ENCODE peak calls at places on chromosome 7, in seven cellular contexts. B is astrocyte of the spinal cord; S is activated B cell treated with CpG ODN at 0.5 μM for 24 hours; Y is IMR-90; E is ovary; P is CD8-positive, alpha-beta T cell; O is endothelial cell of umbilical vein. K is an unnamed sample.

GRCh38 chr7:51269321-51269720 is 47.3 kb downstream of the COBL start:
- DNase-seq in Y (no peak), S (no peak), B (no peak), E (no peak), O (no peak), P (no peak), K (no peak)

GRCh38 chr7:102065226-102065625 is 221.4 kb upstream of the SH2B2 start:
- DNase-seq in O (no peak), Y (no peak), E (no peak), P (no peak), S (no peak), B (no peak), K (no peak)

GRCh38 chr7:1340031-1340430 is 107.4 kb downstream of the UNCX start:
- DNase-seq in B (no peak), E (no peak), S (no peak), O (no peak), P (no peak), Y (no peak), K (no peak)

GRCh38 chr7:101664390-101664789 is 35.3 kb upstream of the MYL10 start:
- DNase-seq in E (no peak), O (no peak), B (no peak), P (no peak), Y (no peak), S (no peak), K (no peak)

GRCh38 chr7:132216847-132217246 is 359.4 kb downstream of the PLXNA4 start:
- DNase-seq in E (no peak), O (no peak), P (no peak), Y (no peak), B (no peak), S (no peak), K (no peak)

GRCh38 chr7:712601-713457 is 13.7 kb upstream of the DNAAF5 start:
- DNase-seq in O (no peak), Y (no peak), P (no peak), B (no peak), S (no peak), E (peak), K (no peak)

GRCh38 chr7:12389089-12389700 is 14.5 kb downstream of the VWDE start:
- DNase-seq in S (no peak), Y (peak), O (peak), P (peak), E (no peak), B (peak), K (no peak)

GRCh38 chr7:107678110-107678753 is 17.6 kb downstream of the SLC26A4 start:
- DNase-seq in B (no peak), S (no peak), P (no peak), O (no peak), E (no peak), Y (no peak), K (no peak)

GRCh38 chr7:31917256-31917655 is 153.0 kb downstream of the PDE1C start:
- DNase-seq in Y (peak), O (no peak), S (no peak), B (peak), E (no peak), P (no peak), K (no peak)

GRCh38 chr7:137547477-137547876 is 203.9 kb upstream of the PTN start:
- DNase-seq in S (no peak), Y (peak), O (no peak), P (no peak), B (no peak), E (no peak), K (no peak)

GRCh38 chr7:83173664-83174063 is 11.0 kb upstream of the PCLO start:
- DNase-seq in Y (no peak), O (no peak), B (no peak), E (no peak), S (no peak), P (no peak), K (no peak)

GRCh38 chr7:41222704-41223103 is 480.2 kb downstream of the INHBA start:
- DNase-seq in S (no peak), O (peak), P (no peak), E (no peak), Y (peak), B (peak), K (no peak)

GRCh38 chr7:90212149-90212495 is 582 bp downstream of the STEAP2 start:
- DNase-seq in S (no peak), E (no peak), B (peak), O (no peak), Y (no peak), P (no peak), K (no peak)

GRCh38 chr7:88401009-88401623 is 94.4 kb upstream of the STEAP4 start:
- DNase-seq in O (peak), B (no peak), S (no peak), Y (no peak), P (no peak), E (no peak), K (no peak)

GRCh38 chr7:158443688-158444483 is 143.7 kb downstream of the PTPRN2 start:
- DNase-seq in P (no peak), O (no peak), E (no peak), S (no peak), B (no peak), Y (no peak), K (no peak)

GRCh38 chr7:81611040-81611439 is 158.8 kb downstream of the HGF start:
- DNase-seq in O (no peak), Y (no peak), S (no peak), B (no peak), E (no peak), P (no peak), K (no peak)

GRCh38 chr7:111953611-111954010 is 252.6 kb downstream of the DOCK4 start:
- DNase-seq in O (no peak), E (no peak), P (no peak), Y (no peak), B (no peak), S (no peak), K (no peak)

GRCh38 chr7:86989407-86989806 is 70.0 kb downstream of the ELAPOR2 start:
- DNase-seq in P (no peak), O (no peak), B (no peak), S (no peak), Y (no peak), E (no peak), K (no peak)

GRCh38 chr7:8217200-8218068 is 44.5 kb downstream of the ICA1 start:
- DNase-seq in Y (peak), E (no peak), B (peak), P (peak), O (peak), S (no peak), K (no peak)

GRCh38 chr7:81604808-81605174 is 165.1 kb downstream of the HGF start:
- DNase-seq in P (no peak), E (no peak), S (no peak), B (no peak), Y (no peak), O (no peak), K (no peak)

GRCh38 chr7:38975944-38976392 is 1.7 kb upstream of the POU6F2 start:
- DNase-seq in Y (no peak), O (no peak), P (no peak), E (peak), B (no peak), S (no peak), K (no peak)

GRCh38 chr7:89002942-89003618 is 207.5 kb upstream of the TEX47 start:
- DNase-seq in B (peak), O (peak), E (no peak), S (no peak), Y (no peak), P (no peak), K (no peak)

GRCh38 chr7:40194743-40195142 is 59.9 kb downstream of the SUGCT start:
- DNase-seq in E (no peak), Y (peak), O (peak), B (peak), P (no peak), S (no peak), K (no peak)

GRCh38 chr7:65239707-65240352 is 133.8 kb upstream of the ZNF92 start:
- DNase-seq in P (no peak), E (no peak), Y (no peak), O (peak), S (no peak), B (peak), K (no peak)

GRCh38 chr7:30470163-30470770 is 8.3 kb downstream of the NOD1 start:
- DNase-seq in B (peak), S (no peak), E (peak), O (peak), Y (peak), P (no peak), K (no peak)

GRCh38 chr7:22665816-22666375 is 61.1 kb upstream of the IL6 start:
- DNase-seq in P (no peak), O (no peak), E (no peak), S (no peak), Y (peak), B (no peak), K (no peak)

GRCh38 chr7:577971-578370 is 58.3 kb upstream of the PDGFA start:
- DNase-seq in S (no peak), P (no peak), Y (no peak), O (no peak), E (no peak), B (no peak), K (no peak)

GRCh38 chr7:3264693-3265339 is 36.2 kb upstream of the SDK1 start:
- DNase-seq in S (no peak), O (no peak), Y (no peak), P (no peak), E (no peak), B (no peak), K (no peak)

GRCh38 chr7:146115665-146116451 is 743 bp upstream of the CNTNAP2 start:
- DNase-seq in S (no peak), B (peak), E (peak), O (peak), Y (no peak), P (no peak), K (no peak)

GRCh38 chr7:106071999-106072714 is 40.0 kb downstream of the SYPL1 start:
- DNase-seq in P (no peak), B (no peak), S (no peak), Y (no peak), E (no peak), O (peak), K (no peak)

GRCh38 chr7:101308245-101309085 is 13.1 kb downstream of the IFT22 start:
- DNase-seq in S (no peak), P (peak), E (peak), B (peak), Y (no peak), O (peak), K (no peak)

GRCh38 chr7:127937066-127937680 is 94.1 kb downstream of the LRRC4 start:
- DNase-seq in O (no peak), S (no peak), E (no peak), B (no peak), P (no peak), Y (no peak), K (no peak)

GRCh38 chr7:191105-192034 is 1.0 kb upstream of the FAM20C start:
- DNase-seq in S (no peak), Y (peak), O (peak), B (peak), E (peak), P (no peak), K (no peak)

GRCh38 chr7:155495440-155496248 is 37.7 kb downstream of the EN2 start:
- DNase-seq in E (no peak), S (no peak), P (no peak), B (no peak), Y (no peak), O (no peak), K (no peak)

GRCh38 chr7:35015346-35015859 is 21.9 kb downstream of the DPY19L1 start:
- DNase-seq in P (no peak), B (peak), E (no peak), O (peak), S (no peak), Y (peak), K (no peak)

GRCh38 chr7:101644879-101645278 is 15.8 kb upstream of the MYL10 start:
- DNase-seq in E (no peak), P (no peak), B (no peak), O (peak), S (no peak), Y (no peak), K (no peak)

GRCh38 chr7:70788276-70788675 is 343.7 kb upstream of the GALNT17 start:
- DNase-seq in P (no peak), Y (no peak), O (no peak), E (no peak), B (no peak), S (no peak), K (no peak)

GRCh38 chr7:151028948-151029501 is 775 bp downstream of the ABCB8 start:
- DNase-seq in O (no peak), S (no peak), B (no peak), P (no peak), E (no peak), Y (no peak), K (no peak)
- TF ChIP-seq CTCF in O (no peak), S (no peak), B (no peak), P (no peak), E (no peak), Y (no peak), K (peak)

GRCh38 chr7:77885155-77885554 is 86.6 kb downstream of the PHTF2 start:
- DNase-seq in S (no peak), B (no peak), P (no peak), O (no peak), Y (no peak), E (no peak), K (no peak)

GRCh38 chr7:77887567-77887966 is 89.0 kb downstream of the PHTF2 start:
- DNase-seq in P (no peak), O (peak), Y (peak), E (no peak), B (peak), S (no peak), K (no peak)

GRCh38 chr7:77893813-77894212 is 95.2 kb downstream of the PHTF2 start:
- DNase-seq in P (no peak), O (no peak), B (no peak), S (no peak), E (no peak), Y (no peak), K (no peak)

GRCh38 chr7:77894574-77895091 is 96.1 kb downstream of the PHTF2 start:
- DNase-seq in Y (no peak), P (no peak), O (no peak), B (no peak), E (no peak), S (no peak), K (no peak)

GRCh38 chr7:77888998-77889397 is 90.4 kb downstream of the PHTF2 start:
- DNase-seq in O (no peak), B (no peak), S (no peak), E (no peak), P (no peak), Y (no peak), K (no peak)
- TF ChIP-seq CTCF in O (no peak), B (no peak), S (no peak), E (no peak), P (no peak), Y (no peak), K (no peak)

GRCh38 chr7:44325811-44326241 is 432 bp upstream of the CAMK2B start:
- DNase-seq in B (no peak), S (no peak), Y (no peak), O (no peak), P (no peak), E (no peak), K (no peak)
- TF ChIP-seq CTCF in B (no peak), S (no peak), Y (no peak), O (no peak), P (no peak), E (no peak), K (no peak)

DNA sequence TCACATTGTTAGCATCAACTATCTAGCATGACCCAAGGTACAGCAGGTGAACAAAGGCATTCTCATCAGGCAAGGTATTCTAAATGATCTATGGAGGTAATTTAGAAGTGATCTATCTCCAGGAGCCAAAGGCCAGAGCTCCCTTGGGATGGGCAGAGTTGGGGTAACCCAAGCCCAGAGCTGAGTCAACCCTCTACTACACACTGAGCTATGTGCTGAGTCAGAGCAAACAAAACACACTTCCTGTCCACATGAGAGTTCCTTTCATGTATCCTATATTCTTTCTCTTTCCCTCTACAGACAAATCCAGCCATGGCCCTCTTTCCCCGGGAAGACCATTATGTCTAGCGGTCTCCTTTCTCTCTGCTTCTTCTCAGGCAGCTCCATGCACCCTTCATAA is 68.2 kb upstream of the AGK start:
- DNase-seq in P (no peak), S (no peak), Y (no peak), B (no peak), E (no peak), O (no peak), K (no peak)
- TF ChIP-seq CTCF in P (no peak), S (no peak), Y (no peak), B (no peak), E (no peak), O (no peak), K (no peak)

DNA sequence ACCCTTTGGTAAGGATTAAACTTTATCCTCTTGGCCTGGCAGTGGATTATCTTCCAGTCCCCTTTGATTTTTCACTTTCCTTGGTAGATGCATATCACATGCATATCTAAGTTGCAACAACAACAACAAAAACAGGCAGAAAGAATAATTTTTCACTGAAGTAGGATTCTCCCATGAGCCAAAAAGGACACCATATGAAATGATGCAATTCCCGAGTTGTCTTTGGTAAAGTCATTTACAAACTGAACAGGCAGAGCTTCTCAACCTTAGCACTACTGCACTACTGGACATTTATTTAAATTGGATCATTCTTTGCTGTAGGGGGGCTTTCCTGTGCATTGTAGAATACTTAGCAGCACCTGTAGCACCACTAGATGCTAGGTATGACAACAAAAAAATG is 195.0 kb downstream of the RELN start:
- DNase-seq in S (no peak), E (no peak), O (no peak), Y (no peak), P (no peak), B (no peak), K (no peak)
- TF ChIP-seq CTCF in S (no peak), E (no peak), O (no peak), Y (no peak), P (no peak), B (no peak), K (no peak)

DNA sequence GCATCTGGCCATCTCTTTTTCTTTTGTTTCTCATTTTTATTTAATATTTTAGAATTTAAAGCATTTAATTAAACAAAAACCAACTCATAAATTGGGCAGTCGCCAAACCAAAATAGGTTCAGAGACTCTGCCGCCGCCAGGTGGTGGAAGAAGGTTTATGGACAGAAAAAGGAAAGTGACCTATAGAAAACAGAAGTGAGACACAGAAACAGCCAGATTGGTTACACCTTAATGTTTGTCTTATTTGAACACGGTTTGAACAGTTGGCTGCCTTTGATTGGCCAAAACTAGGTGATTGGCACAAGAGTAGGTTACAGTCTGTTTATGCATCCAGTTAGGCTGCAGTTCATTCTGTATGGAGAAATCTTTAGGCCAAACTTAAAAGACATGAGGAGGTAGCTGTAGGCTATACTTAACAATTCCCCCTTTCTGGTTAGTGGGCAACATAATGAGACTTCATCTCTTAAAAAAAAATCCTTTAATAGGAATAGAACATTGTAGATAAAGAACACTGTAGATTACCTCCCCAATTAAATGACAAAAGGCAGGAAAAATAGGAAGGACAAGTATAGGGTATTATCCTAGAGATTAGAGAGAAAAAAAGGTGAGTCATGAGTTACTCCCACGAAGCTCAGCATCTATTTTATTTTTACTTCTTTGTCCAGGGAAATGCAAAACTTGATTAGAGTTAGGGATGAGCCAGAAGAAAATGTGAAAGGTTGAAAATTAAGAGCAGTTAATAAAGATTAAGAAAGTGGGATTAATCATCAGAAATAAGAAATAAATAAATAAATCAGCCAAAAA is 23.9 kb upstream of the CYCS start:
- DNase-seq in S (no peak), O (no peak), P (no peak), Y (no peak), E (no peak), B (no peak), K (no peak)
- TF ChIP-seq CTCF in S (no peak), O (no peak), P (no peak), Y (no peak), E (no peak), B (no peak), K (no peak)

GRCh38 chr7:66967029-66967428 is 28.4 kb downstream of the SBDS start:
- DNase-seq in P (no peak), S (no peak), O (no peak), Y (no peak), B (no peak), E (no peak), K (no peak)
- TF ChIP-seq CTCF in P (no peak), S (no peak), O (no peak), Y (no peak), B (no peak), E (no peak), K (no peak)

DNA sequence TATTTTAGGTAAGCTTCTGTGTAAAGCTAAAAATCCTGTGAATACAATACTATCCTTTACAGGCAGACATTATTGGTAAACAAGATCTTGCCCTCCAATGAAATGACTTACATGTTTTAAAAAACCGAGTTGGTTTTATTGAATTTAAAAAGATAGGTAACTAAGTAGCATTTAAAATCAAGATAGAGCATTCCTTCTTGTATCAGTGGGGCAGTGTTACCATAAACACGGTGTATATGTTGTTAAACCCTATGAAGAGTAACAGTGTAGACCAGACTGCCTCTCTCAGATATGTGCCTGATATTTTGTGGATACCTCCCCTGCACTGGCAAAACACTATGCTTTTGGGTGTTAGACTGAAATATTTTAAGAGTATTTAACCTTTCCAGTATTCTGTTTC is 81.1 kb downstream of the SNX10 start:
- DNase-seq in P (no peak), B (no peak), E (no peak), Y (no peak), S (no peak), O (peak), K (no peak)
- TF ChIP-seq CTCF in P (no peak), B (no peak), E (no peak), Y (no peak), S (no peak), O (no peak), K (no peak)

GRCh38 chr7:116311262-116311661 is 100.9 kb downstream of the TES start:
- DNase-seq in Y (no peak), S (no peak), O (no peak), E (no peak), B (no peak), P (no peak), K (no peak)
- TF ChIP-seq CTCF in Y (no peak), S (no peak), O (no peak), E (no peak), B (no peak), P (no peak), K (no peak)